ENCODE peak calls at places on chromosome 16, in four cellular contexts. One of them, this sample, is unnamed.

GRCh38 chr16:5056347-5056746 is 9.4 kb downstream of the C16orf89 start:
- DNase-seq in T-helper 9 cell: peak
- DNase-seq in MV-4-11: peak
- DNase-seq in uterus: no peak
- DNase-seq in this sample: no peak

GRCh38 chr16:30166202-30166902 is 17.1 kb upstream of the CORO1A start:
- DNase-seq in uterus: no peak
- DNase-seq in T-helper 9 cell: no peak
- DNase-seq in MV-4-11: peak
- DNase-seq in this sample: peak

GRCh38 chr16:50372611-50373344 is 4.0 kb upstream of the BRD7 start:
- DNase-seq in T-helper 9 cell: no peak
- DNase-seq in MV-4-11: peak
- DNase-seq in uterus: no peak
- DNase-seq in this sample: no peak

GRCh38 chr16:19696312-19696711 is 21.7 kb downstream of the KNOP1 start:
- DNase-seq in T-helper 9 cell: peak
- DNase-seq in uterus: peak
- DNase-seq in MV-4-11: peak
- DNase-seq in this sample: no peak

GRCh38 chr16:31215287-31216115 is 1.4 kb downstream of the PYDC1 start:
- DNase-seq in uterus: peak
- DNase-seq in MV-4-11: no peak
- DNase-seq in T-helper 9 cell: no peak
- DNase-seq in this sample: no peak

GRCh38 chr16:70687671-70688265 is 1.9 kb upstream of the MTSS2 start:
- DNase-seq in T-helper 9 cell: no peak
- DNase-seq in uterus: no peak
- DNase-seq in MV-4-11: no peak
- DNase-seq in this sample: no peak

GRCh38 chr16:88353232-88353631 is 29.5 kb upstream of the ZNF469 start:
- DNase-seq in uterus: no peak
- DNase-seq in MV-4-11: no peak
- DNase-seq in T-helper 9 cell: no peak
- DNase-seq in this sample: no peak

GRCh38 chr16:87541004-87541881 is 48.4 kb upstream of the ZCCHC14 start:
- DNase-seq in T-helper 9 cell: no peak
- DNase-seq in MV-4-11: no peak
- DNase-seq in uterus: no peak
- DNase-seq in this sample: no peak

GRCh38 chr16:22924492-22924891 is 110.5 kb downstream of the HS3ST2 start:
- DNase-seq in MV-4-11: no peak
- DNase-seq in T-helper 9 cell: no peak
- DNase-seq in uterus: no peak
- DNase-seq in this sample: no peak

GRCh38 chr16:23195415-23195978 is 13.0 kb downstream of the SCNN1G start:
- DNase-seq in uterus: no peak
- DNase-seq in T-helper 9 cell: no peak
- DNase-seq in MV-4-11: peak
- DNase-seq in this sample: no peak